ENCODE peak calls at places on chromosomes 13 and 19, in six cellular contexts. B is fibroblast of lung, X is PC-3, G is thoracic aorta, O is transverse colon, Y is brain microvascular endothelial cell. P is an unnamed sample.

GRCh38 chr19:7751157-7751783 is 3.9 kb upstream of the CD209 start:
- DNase-seq in G (no peak), X (peak; percentile 17), Y (no peak), O (no peak), B (no peak), P (no peak)

GRCh38 chr13:35966024-35966423 is 165.2 kb downstream of the DCLK1 start:
- DNase-seq in X (no peak), O (no peak), Y (no peak), G (no peak), B (peak; percentile 44), P (no peak)

GRCh38 chr19:45607071-45608029 is 5.3 kb upstream of the GPR4 start:
- DNase-seq in X (peak; percentile 76), G (no peak), Y (peak; percentile 59), B (peak; percentile 71), O (peak; percentile 77), P (peak; percentile 85)

GRCh38 chr19:19463348-19464117 is 51.8 kb downstream of the TSSK6 start:
- DNase-seq in X (no peak), G (no peak), O (no peak), Y (peak; percentile 59), B (peak; percentile 82), P (no peak)

GRCh38 chr13:54884645-54885044 is 1856.0 kb downstream of the OLFM4 start:
- DNase-seq in X (no peak), O (no peak), Y (no peak), G (no peak), B (no peak), P (no peak)

GRCh38 chr13:107299717-107300116 is 731.8 kb upstream of the ARGLU1 start:
- DNase-seq in G (no peak), O (no peak), X (peak; percentile 13), Y (no peak), B (no peak), P (no peak)

GRCh38 chr19:8615813-8616596 is 5.5 kb upstream of the ADAMTS10 start:
- DNase-seq in Y (peak; percentile 73), O (peak; percentile 44), X (peak; percentile 84), G (no peak), B (peak; percentile 51), P (no peak)

GRCh38 chr19:3801412-3802096 is 15.4 kb upstream of the MATK start:
- DNase-seq in O (peak; percentile 37), Y (peak; percentile 4), G (no peak), X (peak; percentile 10), B (no peak), P (no peak)

GRCh38 chr13:49587311-49587847 is 2.0 kb upstream of the RCBTB1 start:
- DNase-seq in G (no peak), O (no peak), Y (peak; percentile 47), X (peak; percentile 29), B (peak; percentile 30), P (no peak)

GRCh38 chr19:41774515-41774980 is 19.2 kb downstream of the CEACAM6 start:
- DNase-seq in O (peak; percentile 84), B (no peak), G (no peak), Y (no peak), X (peak; percentile 96), P (no peak)

GRCh38 chr13:38398810-38399493 is 49.3 kb downstream of the UFM1 start:
- DNase-seq in B (peak; percentile 73), X (peak; percentile 8), O (no peak), G (no peak), Y (peak; percentile 22), P (no peak)

GRCh38 chr19:53394974-53395839 is at the start of gene ZNF765:
- DNase-seq in B (peak; percentile 91), Y (peak; percentile 88), G (peak; percentile 90), X (peak; percentile 94), O (peak; percentile 96), P (peak; percentile 97)

GRCh38 chr13:52899206-52899605 is 50.8 kb upstream of the PCDH8 start:
- DNase-seq in O (no peak), Y (no peak), B (no peak), X (no peak), G (no peak), P (no peak)

GRCh38 chr13:82480415-82480814 is 1401.9 kb downstream of the SLITRK1 start:
- DNase-seq in Y (no peak), B (no peak), X (peak; percentile 32), G (no peak), O (no peak), P (no peak)

GRCh38 chr19:48752511-48753365 is at the start of gene FUT1:
- DNase-seq in O (peak; percentile 76), X (peak; percentile 91), Y (no peak), B (no peak), G (no peak), P (peak; percentile 90)

GRCh38 chr19:9342610-9343304 is 18.8 kb downstream of the ZNF559 start:
- DNase-seq in O (no peak), Y (no peak), G (no peak), B (peak; percentile 13), X (no peak), P (no peak)

GRCh38 chr13:99740261-99740979 is 231.1 kb downstream of the ZIC5 start:
- DNase-seq in O (no peak), G (no peak), B (no peak), X (no peak), Y (no peak), P (no peak)

GRCh38 chr13:24127116-24127631 is 33.3 kb upstream of the SPATA13 start:
- DNase-seq in B (no peak), Y (no peak), G (no peak), X (peak; percentile 86), O (peak; percentile 65), P (no peak)

GRCh38 chr19:54418030-54418929 is 3.0 kb downstream of the TTYH1 start:
- DNase-seq in O (no peak), B (no peak), G (no peak), X (no peak), Y (peak; percentile 68), P (no peak)

GRCh38 chr13:47890146-47890814 is 110.8 kb downstream of the SUCLA2 start:
- DNase-seq in G (no peak), O (no peak), Y (no peak), X (no peak), B (no peak), P (no peak)

GRCh38 chr19:18416778-18417249 is 2.4 kb upstream of the SSBP4 start:
- DNase-seq in X (peak; percentile 67), Y (peak; percentile 93), B (peak; percentile 85), O (peak; percentile 81), G (peak; percentile 82), P (peak; percentile 91)

GRCh38 chr19:37905936-37906867 is at the start of gene WDR87:
- DNase-seq in B (no peak), Y (no peak), X (peak; percentile 49), G (no peak), O (peak; percentile 55), P (peak; percentile 79)

GRCh38 chr19:3483226-3483628 is at the start of gene SMIM44:
- DNase-seq in X (peak; percentile 15), B (no peak), O (peak; percentile 53), Y (no peak), G (no peak), P (no peak)

GRCh38 chr13:44629465-44630183 is 53.5 kb upstream of the TSC22D1 start:
- DNase-seq in G (no peak), Y (no peak), X (peak; percentile 6), B (peak; percentile 72), O (no peak), P (no peak)

GRCh38 chr13:36275190-36276002 is 22.2 kb downstream of the CCDC169 start:
- DNase-seq in B (peak; percentile 88), G (no peak), X (peak; percentile 65), O (no peak), Y (peak; percentile 90), P (no peak)

GRCh38 chr19:29724102-29724641 is 9.1 kb upstream of the C19orf12 start:
- DNase-seq in B (peak; percentile 6), Y (no peak), G (no peak), X (no peak), O (no peak), P (no peak)

GRCh38 chr19:54282706-54283105 is 1.8 kb upstream of the LILRB2 start:
- DNase-seq in G (no peak), O (no peak), B (no peak), Y (no peak), X (no peak), P (no peak)

GRCh38 chr19:6854758-6855157 is 32.6 kb upstream of the ADGRE1 start:
- DNase-seq in G (no peak), B (no peak), X (no peak), O (no peak), Y (no peak), P (no peak)

GRCh38 chr13:78979349-78979748 is 320.4 kb upstream of the OBI1 start:
- DNase-seq in Y (no peak), X (no peak), B (no peak), O (no peak), G (no peak), P (no peak)

GRCh38 chr13:35163674-35164073 is 221.6 kb downstream of the NBEA start:
- DNase-seq in Y (no peak), G (no peak), B (no peak), O (no peak), X (no peak), P (no peak)

DNA sequence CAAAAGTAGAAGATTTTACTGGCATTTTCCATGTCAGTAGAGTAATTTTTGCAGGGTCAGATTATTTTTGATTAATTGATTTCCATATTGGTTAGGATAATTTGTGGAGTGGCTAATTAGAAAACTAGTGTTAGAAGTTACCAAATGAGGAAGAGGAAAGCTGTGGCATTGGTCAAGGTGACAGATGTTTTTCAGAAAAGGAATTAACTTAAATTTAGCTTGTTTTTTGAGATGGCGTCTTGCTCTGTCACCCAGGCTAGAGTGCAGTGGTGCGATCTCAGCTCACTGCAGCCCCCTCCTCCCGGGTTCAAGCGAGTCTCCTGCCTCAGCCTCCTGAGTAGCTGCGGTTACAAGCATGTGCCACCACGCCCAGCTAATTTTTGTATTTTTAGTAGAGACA is 28.8 kb downstream of the LSM14A start:
- DNase-seq in O (no peak), B (no peak), G (no peak), Y (no peak), X (no peak), P (no peak)
- H3K36me3 ChIP-seq in O (peaks cover 54% of the 10 kb centered on the region), B (peaks cover 8% of the 10 kb centered on the region), G (peaks cover 20% of the 10 kb centered on the region), Y (peaks cover 26% of the 10 kb centered on the region), X (peaks cover 12% of the 10 kb centered on the region), P (peaks cover 87% of the 10 kb centered on the region)

GRCh38 chr13:22758245-22758644 is 422.5 kb upstream of the SGCG start:
- DNase-seq in B (no peak), G (no peak), X (no peak), O (no peak), Y (no peak), P (no peak)

GRCh38 chr13:22761709-22762108 is 419.1 kb upstream of the SGCG start:
- DNase-seq in O (no peak), Y (no peak), X (no peak), B (no peak), G (no peak), P (no peak)

GRCh38 chr13:22757530-22758120 is 423.2 kb upstream of the SGCG start:
- DNase-seq in X (peak; percentile 9), B (peak; percentile 56), Y (no peak), G (no peak), O (no peak), P (no peak)
- TF ChIP-seq CTCF in X (peak; percentile 62), B (peak; percentile 44), Y (no peak), G (peak; percentile 48), O (peak; percentile 30), P (peak; percentile 43)

GRCh38 chr13:32124743-32125142 is 93.2 kb downstream of the FRY start:
- DNase-seq in G (no peak), X (no peak), B (no peak), O (no peak), Y (no peak), P (no peak)
- H3K27ac ChIP-seq in G (peak overlapping the region; percentile 88), X (no peak overlapping the region), B (no peak overlapping the region), O (no peak overlapping the region), Y (no peak overlapping the region), P (no peak overlapping the region)

GRCh38 chr13:77079902-77080413 is 53.0 kb upstream of the FBXL3 start:
- DNase-seq in G (no peak), B (no peak), X (no peak), Y (no peak), O (no peak), P (no peak)
- H3K36me3 ChIP-seq in G (peaks cover 12% of the 10 kb centered on the region), B (peaks cover 9% of the 10 kb centered on the region), X (peaks cover 9% of the 10 kb centered on the region), Y (peaks cover 23% of the 10 kb centered on the region), O (peaks cover 54% of the 10 kb centered on the region), P (peaks cover 87% of the 10 kb centered on the region)

P was measured in upper lobe of right lung.